ENCODE peak calls at places on chromosomes 7 and 10, in six cellular contexts. One of them, this sample, is unnamed.

GRCh38 chr7:100602889-100603696 is 930 bp downstream of the PCOLCE start:
- DNase-seq in uterus: peak; percentile 92
- DNase-seq in ovary: peak; percentile 80
- DNase-seq in body of pancreas: peak; percentile 46
- DNase-seq in HCT116: no peak
- DNase-seq in transverse colon: peak; percentile 59
- DNase-seq in this sample: no peak

GRCh38 chr7:152587366-152587765 is 88.6 kb downstream of the XRCC2 start:
- DNase-seq in uterus: no peak
- DNase-seq in ovary: no peak
- DNase-seq in body of pancreas: no peak
- DNase-seq in HCT116: no peak
- DNase-seq in transverse colon: no peak
- DNase-seq in this sample: no peak

GRCh38 chr10:104582604-104582951 is 58.5 kb upstream of the SORCS3 start:
- DNase-seq in uterus: no peak
- DNase-seq in ovary: no peak
- DNase-seq in body of pancreas: no peak
- DNase-seq in HCT116: no peak
- DNase-seq in transverse colon: no peak
- DNase-seq in this sample: peak; percentile 27

GRCh38 chr10:905503-905902 is 26.0 kb downstream of the LARP4B start:
- DNase-seq in uterus: no peak
- DNase-seq in ovary: no peak
- DNase-seq in body of pancreas: no peak
- DNase-seq in HCT116: no peak
- DNase-seq in transverse colon: no peak
- DNase-seq in this sample: no peak

GRCh38 chr7:82284936-82285519 is 158.5 kb downstream of the CACNA2D1 start:
- DNase-seq in uterus: no peak
- DNase-seq in ovary: no peak
- DNase-seq in body of pancreas: no peak
- DNase-seq in HCT116: no peak
- DNase-seq in transverse colon: no peak
- DNase-seq in this sample: no peak

GRCh38 chr7:31371621-31372020 is 31.1 kb upstream of the NEUROD6 start:
- DNase-seq in uterus: no peak
- DNase-seq in ovary: no peak
- DNase-seq in body of pancreas: no peak
- DNase-seq in HCT116: no peak
- DNase-seq in transverse colon: no peak
- DNase-seq in this sample: no peak

GRCh38 chr10:8044908-8045727 is 9.4 kb upstream of the GATA3 start:
- DNase-seq in uterus: no peak
- DNase-seq in ovary: no peak
- DNase-seq in body of pancreas: no peak
- DNase-seq in HCT116: no peak
- DNase-seq in transverse colon: no peak
- DNase-seq in this sample: no peak

GRCh38 chr10:78985973-78986372 is 82.8 kb upstream of the ZMIZ1 start:
- DNase-seq in uterus: no peak
- DNase-seq in ovary: no peak
- DNase-seq in body of pancreas: no peak
- DNase-seq in HCT116: no peak
- DNase-seq in transverse colon: no peak
- DNase-seq in this sample: no peak

GRCh38 chr7:116528008-116528789 is 3.4 kb downstream of the CAV1 start:
- DNase-seq in uterus: peak; percentile 79
- DNase-seq in ovary: peak; percentile 53
- DNase-seq in body of pancreas: peak; percentile 19
- DNase-seq in HCT116: peak; percentile 54
- DNase-seq in transverse colon: peak; percentile 27
- DNase-seq in this sample: peak; percentile 68

GRCh38 chr7:115145512-115145911 is 223.6 kb downstream of the MDFIC start:
- DNase-seq in uterus: no peak
- DNase-seq in ovary: no peak
- DNase-seq in body of pancreas: no peak
- DNase-seq in HCT116: no peak
- DNase-seq in transverse colon: no peak
- DNase-seq in this sample: no peak

DNA sequence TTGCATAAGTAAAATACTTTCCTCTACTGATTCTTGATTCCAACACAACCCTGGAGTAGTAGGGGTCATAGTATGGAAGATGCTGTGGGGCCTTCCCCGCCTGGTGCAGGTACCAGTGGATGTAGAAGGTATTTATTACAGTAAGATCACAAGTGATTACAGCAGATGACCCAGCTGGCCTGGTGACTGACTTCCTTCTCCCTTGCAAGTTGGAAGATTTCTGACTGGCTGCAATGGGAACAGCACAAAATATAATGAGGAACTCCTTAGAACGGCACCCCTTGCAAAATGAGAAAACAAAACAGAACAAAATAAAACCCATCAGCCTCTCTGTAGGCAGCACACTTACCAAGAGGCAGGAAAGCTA is 61.7 kb upstream of the TARP start:
- DNase-seq in uterus: no peak
- DNase-seq in ovary: no peak
- DNase-seq in body of pancreas: no peak
- DNase-seq in HCT116: no peak
- DNase-seq in transverse colon: no peak
- DNase-seq in this sample: no peak
- TF ChIP-seq POLR2A in uterus: no peak
- TF ChIP-seq POLR2A in ovary: no peak
- TF ChIP-seq POLR2A in body of pancreas: no peak
- TF ChIP-seq POLR2A in HCT116: no peak
- TF ChIP-seq POLR2A in transverse colon: no peak
- TF ChIP-seq POLR2A in this sample: no peak

GRCh38 chr10:11988924-11989323 is 53.7 kb downstream of the UPF2 start:
- DNase-seq in uterus: no peak
- DNase-seq in ovary: no peak
- DNase-seq in body of pancreas: no peak
- DNase-seq in HCT116: no peak
- DNase-seq in transverse colon: no peak
- DNase-seq in this sample: no peak

GRCh38 chr10:11993834-11994468 is 48.7 kb downstream of the UPF2 start:
- DNase-seq in uterus: no peak
- DNase-seq in ovary: no peak
- DNase-seq in body of pancreas: no peak
- DNase-seq in HCT116: no peak
- DNase-seq in transverse colon: no peak
- DNase-seq in this sample: no peak
- TF ChIP-seq POLR2A in uterus: no peak
- TF ChIP-seq POLR2A in ovary: no peak
- TF ChIP-seq POLR2A in body of pancreas: no peak
- TF ChIP-seq POLR2A in HCT116: no peak
- TF ChIP-seq POLR2A in transverse colon: no peak
- TF ChIP-seq POLR2A in this sample: no peak

GRCh38 chr10:101066146-101066889 is 4.5 kb downstream of the KAZALD1 start:
- DNase-seq in uterus: peak; percentile 51
- DNase-seq in ovary: peak; percentile 41
- DNase-seq in body of pancreas: peak; percentile 77
- DNase-seq in HCT116: peak; percentile 87
- DNase-seq in transverse colon: peak; percentile 92
- DNase-seq in this sample: peak; percentile 89
- TF ChIP-seq POLR2A in uterus: no peak
- TF ChIP-seq POLR2A in ovary: no peak
- TF ChIP-seq POLR2A in body of pancreas: no peak
- TF ChIP-seq POLR2A in HCT116: peak; percentile 65
- TF ChIP-seq POLR2A in transverse colon: peak; percentile 89
- TF ChIP-seq POLR2A in this sample: peak; percentile 46

GRCh38 chr10:100522107-100522811 is 2.6 kb upstream of the SEC31B start:
- DNase-seq in uterus: no peak
- DNase-seq in ovary: no peak
- DNase-seq in body of pancreas: no peak
- DNase-seq in HCT116: no peak
- DNase-seq in transverse colon: no peak
- DNase-seq in this sample: no peak
- TF ChIP-seq POLR2A in uterus: no peak
- TF ChIP-seq POLR2A in ovary: no peak
- TF ChIP-seq POLR2A in body of pancreas: no peak
- TF ChIP-seq POLR2A in HCT116: no peak
- TF ChIP-seq POLR2A in transverse colon: no peak
- TF ChIP-seq POLR2A in this sample: no peak

GRCh38 chr7:120658516-120658915 is 199.4 kb downstream of the TSPAN12 start:
- DNase-seq in uterus: no peak
- DNase-seq in ovary: no peak
- DNase-seq in body of pancreas: no peak
- DNase-seq in HCT116: no peak
- DNase-seq in transverse colon: no peak
- DNase-seq in this sample: no peak

DNA sequence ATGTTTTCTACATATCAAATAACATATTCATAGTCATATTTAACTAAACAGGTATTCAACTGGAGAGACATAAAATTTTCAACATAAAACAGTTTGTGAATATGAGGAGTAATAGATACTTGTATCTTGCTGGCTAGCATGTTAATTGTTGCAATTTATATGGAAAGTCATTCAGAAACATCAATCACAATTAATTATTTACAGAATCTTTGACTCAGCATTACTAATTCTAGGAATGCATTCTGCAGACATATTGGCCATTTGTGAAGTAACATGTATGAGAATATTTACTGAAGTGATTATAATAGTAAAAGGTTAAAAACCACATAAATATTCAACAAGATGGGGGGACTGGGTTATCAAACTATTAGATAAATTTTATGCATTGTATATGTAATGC is 203.7 kb downstream of the TSPAN12 start:
- DNase-seq in uterus: no peak
- DNase-seq in ovary: no peak
- DNase-seq in body of pancreas: no peak
- DNase-seq in HCT116: no peak
- DNase-seq in transverse colon: no peak
- DNase-seq in this sample: no peak
- TF ChIP-seq POLR2A in uterus: no peak
- TF ChIP-seq POLR2A in ovary: no peak
- TF ChIP-seq POLR2A in body of pancreas: no peak
- TF ChIP-seq POLR2A in HCT116: no peak
- TF ChIP-seq POLR2A in transverse colon: no peak
- TF ChIP-seq POLR2A in this sample: no peak

DNA sequence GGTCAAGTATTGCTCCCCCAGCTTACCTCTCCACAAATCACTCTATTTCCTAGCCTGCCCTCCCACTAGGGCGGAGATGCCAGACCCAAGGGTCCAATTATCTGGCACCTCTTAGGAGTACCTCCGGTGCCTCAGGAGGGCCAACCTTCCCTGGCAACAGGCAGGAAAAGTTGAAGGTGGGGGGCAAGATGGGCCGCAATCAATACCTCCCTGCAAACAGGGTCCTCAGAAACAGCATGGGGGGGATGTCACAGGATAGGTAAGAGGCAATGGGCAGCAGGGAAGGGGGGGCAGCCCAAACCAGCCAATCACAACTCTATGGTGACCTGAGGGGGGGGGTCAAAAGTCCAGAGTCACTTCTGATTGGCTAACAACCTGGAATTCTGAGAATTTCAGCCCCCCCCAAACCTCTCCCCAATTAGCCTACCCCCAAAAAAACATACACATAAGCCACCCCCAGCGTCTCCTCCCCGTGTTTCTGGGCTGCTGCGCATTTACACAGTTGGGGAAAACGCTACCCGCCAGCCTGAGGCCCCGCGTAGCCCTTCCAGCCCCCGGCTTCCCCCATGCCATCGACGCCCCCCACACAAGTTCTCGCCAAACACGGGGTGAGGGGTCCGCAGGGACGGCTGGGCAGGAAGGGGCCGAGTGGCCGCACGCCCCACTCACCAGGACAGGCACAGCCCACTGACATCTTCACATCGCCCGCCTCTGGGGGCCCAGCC is 589 bp downstream of the LDB1 start:
- DNase-seq in uterus: peak; percentile 88
- DNase-seq in ovary: peak; percentile 79
- DNase-seq in body of pancreas: peak; percentile 72
- DNase-seq in HCT116: peak; percentile 59
- DNase-seq in transverse colon: peak; percentile 82
- DNase-seq in this sample: peak; percentile 85
- TF ChIP-seq POLR2A in uterus: no peak
- TF ChIP-seq POLR2A in ovary: peak; percentile 66
- TF ChIP-seq POLR2A in body of pancreas: no peak
- TF ChIP-seq POLR2A in HCT116: no peak
- TF ChIP-seq POLR2A in transverse colon: peak; percentile 19
- TF ChIP-seq POLR2A in this sample: peak; percentile 14

GRCh38 chr7:120400806-120401455 is 128.0 kb downstream of the KCND2 start:
- DNase-seq in uterus: no peak
- DNase-seq in ovary: no peak
- DNase-seq in body of pancreas: no peak
- DNase-seq in HCT116: no peak
- DNase-seq in transverse colon: no peak
- DNase-seq in this sample: no peak
- TF ChIP-seq POLR2A in uterus: no peak
- TF ChIP-seq POLR2A in ovary: no peak
- TF ChIP-seq POLR2A in body of pancreas: no peak
- TF ChIP-seq POLR2A in HCT116: no peak
- TF ChIP-seq POLR2A in transverse colon: no peak
- TF ChIP-seq POLR2A in this sample: no peak

GRCh38 chr7:32494946-32495297 is 367 bp upstream of the AVL9 start:
- DNase-seq in uterus: no peak
- DNase-seq in ovary: no peak
- DNase-seq in body of pancreas: no peak
- DNase-seq in HCT116: no peak
- DNase-seq in transverse colon: no peak
- DNase-seq in this sample: no peak
- TF ChIP-seq POLR2A in uterus: no peak
- TF ChIP-seq POLR2A in ovary: no peak
- TF ChIP-seq POLR2A in body of pancreas: peak; percentile 42
- TF ChIP-seq POLR2A in HCT116: peak; percentile 93
- TF ChIP-seq POLR2A in transverse colon: peak; percentile 89
- TF ChIP-seq POLR2A in this sample: peak; percentile 52

This sample was measured in H54.